ENCODE peak calls at places on chromosomes 5 and 9, in five cellular contexts. R is osteoblast, S is colonic mucosa, G is Panc1, C is pancreas. K is an unnamed sample. For H3K4me1 and H3K9me3, the result is how much of the 10 kb centered on the place peaks cover.

GRCh38 chr5:114418546-114419388 is 56.9 kb downstream of the KCNN2 start:
- DNase-seq in R (no peak), S (no peak), G (no peak), C (no peak), K (no peak)

GRCh38 chr5:79235222-79235577 is 731 bp upstream of the JMY start:
- DNase-seq in C (no peak), R (peak), S (no peak), G (no peak), K (no peak)

GRCh38 chr9:84856181-84856632 is 186.7 kb downstream of the NTRK2 start:
- DNase-seq in S (no peak), C (no peak), R (no peak), G (no peak), K (no peak)

GRCh38 chr5:59003641-59004040 is 420.8 kb downstream of the RAB3C start:
- DNase-seq in R (no peak), C (no peak), S (no peak), G (no peak), K (no peak)

GRCh38 chr5:11683666-11684065 is 220.6 kb downstream of the CTNND2 start:
- DNase-seq in G (no peak), C (peak), R (no peak), S (peak), K (no peak)

GRCh38 chr5:68456756-68457217 is 241.2 kb downstream of the PIK3R1 start:
- DNase-seq in G (peak), S (peak), R (no peak), C (peak), K (peak)

GRCh38 chr9:14780251-14780650 is 57.7 kb upstream of the CER1 start:
- DNase-seq in R (no peak), S (no peak), G (no peak), C (no peak), K (no peak)

GRCh38 chr9:137050570-137050969 is 3.3 kb downstream of the ENTPD2 start:
- DNase-seq in G (no peak), C (no peak), R (peak), S (no peak), K (no peak)

GRCh38 chr5:101271416-101271815 is 368.3 kb upstream of the ST8SIA4 start:
- DNase-seq in C (no peak), S (no peak), R (no peak), G (no peak), K (no peak)

GRCh38 chr5:115423541-115423940 is 121.0 kb downstream of the FEM1C start:
- DNase-seq in R (no peak), C (peak), S (peak), G (no peak), K (peak)

GRCh38 chr9:30574355-30575151 is 1809.9 kb upstream of the ACO1 start:
- DNase-seq in G (no peak), R (no peak), S (no peak), C (no peak), K (no peak)

GRCh38 chr5:170896779-170897178 is 35.0 kb downstream of the RANBP17 start:
- DNase-seq in S (no peak), C (peak), R (peak), G (no peak), K (peak)

GRCh38 chr9:109469646-109470358 is 28.3 kb downstream of the PTPN3 start:
- DNase-seq in G (peak), R (peak), C (peak), S (peak), K (peak)

GRCh38 chr5:154358410-154359221 is 87.2 kb upstream of the SAP30L start:
- DNase-seq in C (no peak), G (no peak), R (no peak), S (no peak), K (no peak)

GRCh38 chr5:78075301-78075700 is 219.2 kb downstream of the AP3B1 start:
- DNase-seq in G (no peak), R (no peak), S (no peak), C (no peak), K (no peak)

GRCh38 chr9:99835581-99835980 is 13.9 kb downstream of the NR4A3 start:
- DNase-seq in C (no peak), R (no peak), S (no peak), G (no peak), K (no peak)

GRCh38 chr9:105205787-105206511 is 38.5 kb upstream of the SLC44A1 start:
- DNase-seq in G (no peak), S (peak), C (peak), R (no peak), K (peak)

GRCh38 chr5:147635882-147636531 is 126.1 kb upstream of the DPYSL3 start:
- DNase-seq in S (no peak), R (no peak), C (no peak), G (no peak), K (no peak)

GRCh38 chr5:137344723-137345322 is 154.3 kb downstream of the SPOCK1 start:
- DNase-seq in S (peak), G (peak), R (no peak), C (peak), K (peak)

GRCh38 chr9:110700953-110701352 is 32.4 kb downstream of the MUSK start:
- DNase-seq in R (peak), G (peak), S (no peak), C (no peak), K (no peak)

GRCh38 chr9:110703669-110704068 is 35.1 kb downstream of the MUSK start:
- DNase-seq in C (no peak), G (no peak), S (no peak), R (peak), K (no peak)
- H3K4me1 ChIP-seq in C (under half), G (under half), S (under half), R (under half), K (under half)

DNA sequence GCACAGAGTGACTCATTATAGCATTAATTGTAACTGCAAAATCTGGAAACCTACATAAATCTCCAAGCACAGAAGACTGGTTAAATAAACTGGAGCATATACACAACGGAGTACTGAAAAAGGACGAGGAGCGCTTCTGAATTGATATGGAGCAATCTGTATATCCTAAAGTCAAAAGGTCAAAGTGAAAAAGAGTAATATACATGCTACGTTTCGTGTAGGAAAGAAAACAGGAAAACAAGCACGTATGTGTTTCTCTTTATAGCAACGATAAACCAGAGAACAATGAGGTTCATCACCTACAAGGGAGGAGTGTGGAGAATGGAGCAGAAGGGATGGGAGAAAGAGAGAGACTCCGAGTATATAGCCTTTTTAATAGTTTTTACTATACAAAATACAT is 8.0 kb downstream of the ZFP62 start:
- DNase-seq in C (no peak), S (no peak), G (no peak), R (no peak), K (no peak)
- H3K9me3 ChIP-seq in C (under half), S (under half), G (half or more), R (under half), K (under half)

DNA sequence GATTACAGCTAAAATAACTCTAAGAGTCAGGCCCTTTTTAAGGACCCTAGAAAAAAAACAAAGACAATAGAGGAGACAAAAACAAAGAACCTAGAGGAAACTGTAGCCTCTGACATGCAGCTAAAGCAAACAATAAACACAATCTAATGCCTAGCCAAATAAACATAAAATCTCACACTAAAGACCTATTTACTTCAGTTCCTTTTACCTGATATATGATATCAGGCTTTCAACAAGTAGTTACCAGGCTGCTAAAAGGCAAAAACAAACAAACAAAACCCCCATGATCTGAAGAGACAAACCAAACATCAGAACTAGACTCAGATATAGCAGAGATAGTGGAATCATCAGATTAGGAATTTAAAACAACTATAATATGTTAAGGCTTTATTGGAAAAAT is 226.5 kb upstream of the POU5F2 start:
- DNase-seq in S (no peak), R (no peak), C (no peak), G (no peak), K (no peak)
- TF ChIP-seq CTCF in S (no peak), R (no peak), C (no peak), G (no peak), K (no peak)

DNA sequence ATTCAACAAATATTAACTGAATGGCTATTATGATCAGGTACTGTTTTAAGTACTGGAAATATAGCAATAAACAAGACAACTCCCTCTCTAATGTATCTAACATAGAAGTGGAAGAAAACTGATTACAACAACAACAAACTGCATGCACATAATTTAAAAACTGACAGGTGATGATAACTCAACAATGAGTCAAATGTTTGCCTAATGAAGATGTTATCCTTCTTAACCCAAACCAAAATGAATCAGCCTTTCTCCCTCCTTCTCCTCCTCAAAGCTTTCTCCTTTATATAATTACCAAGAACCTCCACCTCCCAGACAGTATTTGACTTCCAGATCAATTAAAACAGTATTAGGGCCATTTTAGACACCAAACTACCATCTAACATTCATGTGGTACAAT is 49.3 kb downstream of the RICTOR start:
- DNase-seq in G (no peak), S (no peak), C (no peak), R (no peak), K (no peak)
- H3K4me1 ChIP-seq in G (under half), S (under half), C (under half), R (under half), K (under half)

GRCh38 chr5:141411575-141411974 is 1.2 kb upstream of the PCDHGA10 start:
- DNase-seq in G (no peak), S (no peak), C (no peak), R (no peak), K (no peak)

GRCh38 chr5:141409598-141410306 is 1.9 kb downstream of the PCDHGB6 start:
- DNase-seq in S (no peak), C (no peak), G (no peak), R (no peak), K (no peak)

GRCh38 chr5:141412853-141413539 is at the start of gene PCDHGA10:
- DNase-seq in S (peak), C (no peak), G (no peak), R (peak), K (no peak)

GRCh38 chr5:141419074-141419880 is 1.6 kb upstream of the PCDHGA11 start:
- DNase-seq in R (no peak), S (no peak), C (no peak), G (no peak), K (no peak)

DNA sequence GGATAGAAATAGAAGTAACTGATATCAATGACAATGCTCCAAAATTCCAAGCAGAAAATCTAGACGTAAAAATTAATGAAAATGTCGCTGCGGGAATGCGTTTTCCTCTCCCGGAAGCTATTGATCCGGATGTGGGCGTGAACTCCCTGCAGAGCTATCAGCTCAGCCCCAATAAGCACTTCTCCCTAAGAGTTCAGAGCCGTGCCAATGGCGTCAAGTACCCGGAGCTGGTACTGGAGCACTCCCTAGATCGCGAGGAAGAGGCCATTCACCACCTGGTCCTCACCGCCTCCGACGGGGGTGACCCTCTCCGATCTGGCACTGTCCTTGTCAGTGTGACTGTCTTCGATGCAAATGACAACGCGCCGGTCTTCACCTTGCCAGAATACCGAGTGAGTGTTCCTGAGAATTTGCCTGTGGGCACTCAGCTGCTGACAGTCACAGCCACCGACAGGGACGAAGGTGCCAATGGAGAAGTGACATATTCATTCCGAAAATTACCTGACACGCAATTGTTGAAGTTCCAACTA is 818 bp downstream of the PCDHGA10 start:
- DNase-seq in S (no peak), G (no peak), C (no peak), R (no peak), K (no peak)
- H3K9me3 ChIP-seq in S (under half), G (under half), C (under half), R (under half), K (under half)

K was measured in heart right ventricle.